ENCODE peak calls at places on chromosomes 2 and 18, in four cellular contexts. G is SW480, L is OCI-LY7, D is spleen. P is an unnamed sample.

GRCh38 chr2:216210711-216211131 is 101.6 kb downstream of the XRCC5 start:
- DNase-seq in G (peak), L (no peak), D (no peak), P (no peak)

GRCh38 chr2:190637331-190637734 is 11.6 kb upstream of the NAB1 start:
- DNase-seq in G (no peak), L (peak), D (no peak), P (no peak)

GRCh38 chr2:98004613-98005012 is 8.9 kb upstream of the TMEM131 start:
- DNase-seq in G (no peak), L (no peak), D (no peak), P (no peak)

GRCh38 chr18:62558015-62558663 is 35.3 kb downstream of the ZCCHC2 start:
- DNase-seq in G (no peak), L (no peak), D (no peak), P (no peak)

GRCh38 chr2:28406276-28407096 is 13.8 kb downstream of the FOSL2 start:
- DNase-seq in G (peak), L (no peak), D (peak), P (no peak)

GRCh38 chr18:21599585-21600525 is 649 bp downstream of the ESCO1 start:
- DNase-seq in G (peak), L (peak), D (peak), P (peak)

GRCh38 chr18:68275616-68276015 is 439.3 kb downstream of the TMX3 start:
- DNase-seq in G (no peak), L (no peak), D (no peak), P (no peak)

GRCh38 chr2:1494906-1495305 is 81.6 kb downstream of the TPO start:
- DNase-seq in G (no peak), L (no peak), D (no peak), P (no peak)

GRCh38 chr2:149715005-149715592 is 127.5 kb upstream of the MMADHC start:
- DNase-seq in G (peak), L (peak), D (no peak), P (no peak)

GRCh38 chr18:42445359-42445758 is 490.3 kb downstream of the PIK3C3 start:
- DNase-seq in G (no peak), L (no peak), D (no peak), P (no peak)

GRCh38 chr2:13550832-13551231 is 834.1 kb downstream of the TRIB2 start:
- DNase-seq in G (no peak), L (no peak), D (no peak), P (no peak)

GRCh38 chr2:120313695-120314615 is 32.0 kb upstream of the INHBB start:
- DNase-seq in G (no peak), L (no peak), D (peak), P (no peak)

GRCh38 chr2:231960810-231961348 is 634 bp upstream of the DIS3L2 start:
- DNase-seq in G (no peak), L (no peak), D (no peak), P (no peak)

GRCh38 chr2:8576525-8577157 is 105.2 kb upstream of the ID2 start:
- DNase-seq in G (no peak), L (peak), D (peak), P (no peak)

P was measured in SHP77.